ENCODE peak calls at places on chromosome 18, in ten cellular contexts. Z is uterus, T is mesenchymal stem cell, H is neuronal stem cell, K is PC-3, L is heart left ventricle, N is aorta, P is ovary, D is GM23248, A is HepG2. G is an unnamed sample.

GRCh38 chr18:75654928-75655745 is 227.6 kb upstream of the SMIM21 start:
- DNase-seq in H (peak; percentile 36), N (no peak), D (peak; percentile 4), K (no peak), P (peak; percentile 70), A (no peak), T (no peak), Z (peak; percentile 64), L (no peak), G (peak; percentile 28)

GRCh38 chr18:63085611-63086010 is 234.0 kb downstream of the BCL2 start:
- DNase-seq in H (no peak), N (no peak), T (no peak), P (no peak), Z (no peak), K (no peak), D (no peak), L (no peak), A (no peak), G (no peak)

GRCh38 chr18:51278045-51278649 is 80.7 kb upstream of the MEX3C start:
- DNase-seq in K (peak; percentile 44), H (peak; percentile 67), A (peak; percentile 47), Z (no peak), L (no peak), N (no peak), D (peak; percentile 3), P (no peak), T (peak; percentile 15), G (no peak)

GRCh38 chr18:47730795-47731194 is 199.7 kb downstream of the SMAD2 start:
- DNase-seq in T (peak; percentile 1), A (no peak), D (peak; percentile 39), N (no peak), Z (no peak), K (no peak), H (no peak), P (no peak), L (no peak), G (no peak)

GRCh38 chr18:76405761-76406356 is 89.2 kb downstream of the ZNF516 start:
- DNase-seq in D (peak; percentile 37), H (peak; percentile 32), P (peak; percentile 55), N (peak; percentile 85), Z (no peak), L (no peak), A (peak; percentile 34), T (peak; percentile 48), K (peak; percentile 67), G (peak; percentile 52)

GRCh38 chr18:56913970-56914369 is 232.9 kb upstream of the BOD1L2 start:
- DNase-seq in N (no peak), Z (no peak), A (no peak), H (no peak), D (no peak), K (no peak), T (no peak), P (no peak), L (no peak), G (no peak)

GRCh38 chr18:9147440-9148238 is 11.1 kb downstream of the ANKRD12 start:
- DNase-seq in N (no peak), L (no peak), T (peak; percentile 86), K (peak; percentile 78), Z (no peak), H (no peak), D (peak; percentile 87), P (no peak), A (peak; percentile 72), G (no peak)

GRCh38 chr18:77899972-77900754 is 650.5 kb downstream of the GALR1 start:
- DNase-seq in A (no peak), H (peak; percentile 51), N (no peak), Z (peak; percentile 22), K (peak; percentile 47), T (peak; percentile 4), L (peak; percentile 72), P (peak; percentile 22), D (peak; percentile 72), G (peak; percentile 18)

GRCh38 chr18:3885209-3885792 is 435.3 kb downstream of the TGIF1 start:
- DNase-seq in L (no peak), Z (no peak), K (peak; percentile 37), D (no peak), T (no peak), H (no peak), P (no peak), N (no peak), A (peak; percentile 27), G (no peak)

GRCh38 chr18:73545497-73545896 is 602.1 kb downstream of the FBXO15 start:
- DNase-seq in N (no peak), H (no peak), D (peak; percentile 10), K (peak; percentile 90), L (no peak), T (peak; percentile 13), P (no peak), A (peak; percentile 1), Z (no peak), G (no peak)

DNA sequence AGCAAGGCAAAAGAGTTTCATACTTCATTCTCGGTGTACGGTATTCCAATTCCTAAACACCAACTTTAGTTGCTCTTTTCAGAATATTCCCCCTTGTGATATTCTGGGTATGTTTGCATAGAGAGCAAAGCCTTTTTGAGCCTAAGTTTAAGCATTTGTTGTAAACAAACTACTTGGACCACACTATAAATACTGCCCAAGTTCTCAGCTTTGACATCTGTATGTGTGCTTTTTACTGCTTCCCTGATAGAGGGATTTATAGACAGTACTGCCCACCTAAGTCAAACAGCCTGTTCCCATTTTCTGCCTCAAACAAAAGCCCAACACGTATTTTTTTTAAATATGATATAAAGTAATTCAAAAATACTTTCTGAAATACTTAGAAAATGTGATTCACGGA is 36.8 kb downstream of the CCBE1 start:
- DNase-seq in P (no peak), T (no peak), D (no peak), N (no peak), K (no peak), A (no peak), H (no peak), Z (no peak), L (no peak), G (no peak)
- H3K27me3 ChIP-seq in P (no peaks in the 10 kb centered on the region), T (no peaks in the 10 kb centered on the region), D (no peaks in the 10 kb centered on the region), N (no peaks in the 10 kb centered on the region), K (no peaks in the 10 kb centered on the region), A (peaks cover 1% of the 10 kb centered on the region), H (peaks cover 15% of the 10 kb centered on the region), Z (no peaks in the 10 kb centered on the region), L (no peaks in the 10 kb centered on the region), G (peaks cover 5% of the 10 kb centered on the region)

DNA sequence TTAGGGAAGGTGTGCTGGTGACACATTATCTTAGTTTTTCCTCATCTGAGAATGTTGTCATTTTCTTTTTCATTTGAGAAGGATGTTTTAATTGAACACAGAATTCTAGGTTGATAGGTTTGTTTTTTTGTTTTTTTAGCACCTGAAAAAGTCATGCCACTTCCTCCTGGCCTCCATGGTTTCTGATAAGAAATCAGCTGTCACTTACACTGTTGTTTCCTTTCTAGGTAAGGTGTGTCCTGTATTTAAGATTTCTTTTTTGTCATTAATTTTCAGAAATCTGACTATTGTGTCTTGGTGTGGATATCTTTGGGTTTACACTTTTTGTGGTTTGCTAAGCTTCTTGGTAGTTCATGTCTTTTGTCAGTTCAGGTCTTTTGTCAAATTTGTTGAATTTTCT is 99.3 kb downstream of the ROCK1 start:
- DNase-seq in D (peak; percentile 6), H (no peak), K (no peak), A (no peak), L (no peak), N (no peak), T (no peak), P (no peak), Z (no peak), G (no peak)
- H3K27ac ChIP-seq in D (no peak overlapping the region), H (no peak overlapping the region), K (no peak overlapping the region), A (no peak overlapping the region), L (no peak overlapping the region), N (no peak overlapping the region), T (no peak overlapping the region), P (no peak overlapping the region), Z (no peak overlapping the region), G (no peak overlapping the region)

DNA sequence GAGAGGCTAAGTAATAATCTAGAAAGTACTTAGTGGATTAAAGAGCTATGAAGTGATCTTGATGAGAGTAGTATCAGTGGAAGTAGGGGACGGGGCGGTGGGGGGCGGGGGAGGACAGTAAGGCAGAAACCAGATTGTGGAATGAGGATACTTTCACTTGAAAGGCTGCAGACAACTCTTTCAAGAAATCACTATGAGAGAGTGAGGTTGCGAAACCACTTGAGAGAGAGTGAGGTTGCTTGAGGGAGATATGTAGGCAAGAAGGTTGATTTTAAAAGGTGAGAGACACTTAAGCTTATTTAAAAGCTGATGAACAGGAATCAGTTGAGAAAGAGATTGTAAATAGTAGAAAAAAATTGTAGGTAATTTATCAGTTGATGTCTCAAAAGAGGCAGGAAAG is 3.8 kb downstream of the ZNF397 start:
- DNase-seq in L (no peak), A (no peak), D (no peak), H (no peak), P (no peak), Z (no peak), T (no peak), K (no peak), N (no peak), G (no peak)
- H3K36me3 ChIP-seq in L (peaks cover 76% of the 10 kb centered on the region), A (no peaks in the 10 kb centered on the region), D (peaks cover 66% of the 10 kb centered on the region), H (peaks cover 76% of the 10 kb centered on the region), P (no peaks in the 10 kb centered on the region), Z (no peaks in the 10 kb centered on the region), T (peaks cover 24% of the 10 kb centered on the region), K (peaks cover 22% of the 10 kb centered on the region), N (peaks cover 14% of the 10 kb centered on the region), G (peaks cover 74% of the 10 kb centered on the region)

DNA sequence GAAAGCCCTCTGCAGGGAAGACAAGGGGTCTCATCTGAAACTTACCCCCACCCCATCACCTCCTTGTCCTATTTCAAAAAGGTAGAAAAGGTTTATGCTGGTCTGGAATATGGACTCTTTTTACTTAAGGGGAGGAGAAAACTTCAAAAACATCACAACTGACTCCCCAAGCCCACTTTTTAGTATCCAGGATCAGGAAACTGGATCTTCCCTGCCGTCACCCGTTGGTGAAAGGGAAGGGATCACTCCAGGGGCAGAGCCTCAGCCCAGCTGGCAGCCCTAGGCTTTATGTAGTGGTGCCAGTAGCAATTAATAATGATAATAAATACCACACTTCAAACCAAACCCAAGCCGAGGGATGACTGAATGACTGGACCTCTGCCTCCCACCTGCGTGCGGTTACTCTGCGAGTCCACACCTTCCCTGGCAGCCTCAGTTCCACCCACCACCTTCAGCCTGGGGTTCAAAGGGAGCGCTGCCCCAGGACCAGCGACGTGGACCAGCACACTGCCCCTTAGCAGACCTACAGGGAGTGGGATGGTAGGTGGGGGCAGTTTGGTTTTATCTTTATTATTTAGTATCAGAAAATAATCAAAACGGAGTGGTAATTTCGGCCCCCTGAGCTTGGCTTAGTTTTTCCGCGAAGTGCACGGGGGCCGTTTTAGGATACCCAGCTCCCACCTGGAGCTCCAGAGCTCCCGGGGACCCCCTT is 4.9 kb upstream of the GATA6 start:
- DNase-seq in H (no peak), L (no peak), Z (peak; percentile 39), K (no peak), D (no peak), N (no peak), A (no peak), T (no peak), P (peak; percentile 44), G (no peak)
- H3K27me3 ChIP-seq in H (peaks cover 91% of the 10 kb centered on the region), L (peaks cover 4% of the 10 kb centered on the region), Z (no peaks in the 10 kb centered on the region), K (peaks cover 6% of the 10 kb centered on the region), D (peaks cover 87% of the 10 kb centered on the region), N (no peaks in the 10 kb centered on the region), A (no peaks in the 10 kb centered on the region), T (peaks cover 83% of the 10 kb centered on the region), P (no peaks in the 10 kb centered on the region), G (peaks cover 64% of the 10 kb centered on the region)

GRCh38 chr18:79912409-79912991 is 39.0 kb downstream of the SLC66A2 start:
- DNase-seq in N (no peak), D (peak; percentile 24), Z (peak; percentile 11), A (no peak), T (peak; percentile 44), K (no peak), H (no peak), P (no peak), L (peak; percentile 30), G (no peak)
- H3K27ac ChIP-seq in N (no peak overlapping the region), D (no peak overlapping the region), Z (no peak overlapping the region), A (no peak overlapping the region), T (no peak overlapping the region), K (no peak overlapping the region), H (no peak overlapping the region), P (no peak overlapping the region), L (no peak overlapping the region), G (no peak overlapping the region)

GRCh38 chr18:23548719-23549118 is 37.6 kb downstream of the NPC1 start:
- DNase-seq in Z (no peak), K (no peak), H (no peak), T (no peak), L (no peak), P (no peak), D (no peak), A (no peak), N (no peak), G (no peak)
- H3K36me3 ChIP-seq in Z (no peaks in the 10 kb centered on the region), K (peaks cover 61% of the 10 kb centered on the region), H (peaks cover 91% of the 10 kb centered on the region), T (peaks cover 47% of the 10 kb centered on the region), L (peaks cover 96% of the 10 kb centered on the region), P (no peaks in the 10 kb centered on the region), D (peaks cover 33% of the 10 kb centered on the region), A (peaks cover 24% of the 10 kb centered on the region), N (peaks cover 7% of the 10 kb centered on the region), G (peaks cover 91% of the 10 kb centered on the region)

G was measured in left ventricle myocardium inferior.